ENCODE peak calls at places on chromosome 19, in seven cellular contexts. One of them, this sample, is unnamed. For H3K9me3 and H3K4me1, the result is how much of the 10 kb centered on the place peaks cover.

GRCh38 chr19:41584931-41585330 is 9.0 kb downstream of the CEACAM21 start:
- DNase-seq in HCT116: no peak
- DNase-seq in neural progenitor cell: no peak
- DNase-seq in MM.1S: no peak
- DNase-seq in fibroblast of lung: no peak
- DNase-seq in GM23248: no peak
- DNase-seq in PC-9: no peak
- DNase-seq in this sample: no peak

GRCh38 chr19:13615890-13616289 is 109.6 kb upstream of the CACNA1A start:
- DNase-seq in fibroblast of lung: no peak
- DNase-seq in HCT116: no peak
- DNase-seq in PC-9: no peak
- DNase-seq in MM.1S: no peak
- DNase-seq in GM23248: no peak
- DNase-seq in neural progenitor cell: no peak
- DNase-seq in this sample: peak

GRCh38 chr19:12759686-12760085 is 8.1 kb downstream of the BEST2 start:
- DNase-seq in MM.1S: no peak
- DNase-seq in GM23248: no peak
- DNase-seq in HCT116: no peak
- DNase-seq in neural progenitor cell: no peak
- DNase-seq in fibroblast of lung: no peak
- DNase-seq in PC-9: no peak
- DNase-seq in this sample: no peak

GRCh38 chr19:19860756-19861390 is 4.8 kb upstream of the ZNF253 start:
- DNase-seq in fibroblast of lung: peak
- DNase-seq in MM.1S: peak
- DNase-seq in HCT116: no peak
- DNase-seq in neural progenitor cell: peak
- DNase-seq in GM23248: no peak
- DNase-seq in PC-9: no peak
- DNase-seq in this sample: no peak

GRCh38 chr19:3184847-3185481 is 766 bp upstream of the NCLN start:
- DNase-seq in MM.1S: no peak
- DNase-seq in neural progenitor cell: peak
- DNase-seq in HCT116: no peak
- DNase-seq in GM23248: peak
- DNase-seq in PC-9: peak
- DNase-seq in fibroblast of lung: no peak
- DNase-seq in this sample: no peak

GRCh38 chr19:9785367-9786331 is 17.1 kb upstream of the ZNF846 start:
- DNase-seq in PC-9: peak
- DNase-seq in MM.1S: peak
- DNase-seq in neural progenitor cell: peak
- DNase-seq in GM23248: peak
- DNase-seq in fibroblast of lung: peak
- DNase-seq in HCT116: peak
- DNase-seq in this sample: peak

GRCh38 chr19:55188620-55189019 is 8.5 kb upstream of the SYT5 start:
- DNase-seq in PC-9: no peak
- DNase-seq in fibroblast of lung: no peak
- DNase-seq in MM.1S: no peak
- DNase-seq in GM23248: no peak
- DNase-seq in HCT116: no peak
- DNase-seq in neural progenitor cell: no peak
- DNase-seq in this sample: no peak

GRCh38 chr19:12974301-12975220 is 5.2 kb downstream of the DAND5 start:
- DNase-seq in HCT116: no peak
- DNase-seq in neural progenitor cell: no peak
- DNase-seq in GM23248: peak
- DNase-seq in MM.1S: no peak
- DNase-seq in PC-9: no peak
- DNase-seq in fibroblast of lung: no peak
- DNase-seq in this sample: no peak

GRCh38 chr19:46629546-46630025 is 4.7 kb upstream of the PTGIR start:
- DNase-seq in GM23248: no peak
- DNase-seq in PC-9: no peak
- DNase-seq in fibroblast of lung: no peak
- DNase-seq in MM.1S: no peak
- DNase-seq in neural progenitor cell: no peak
- DNase-seq in HCT116: no peak
- DNase-seq in this sample: no peak

GRCh38 chr19:34347561-34348165 is 17.3 kb upstream of the GPI start:
- DNase-seq in HCT116: no peak
- DNase-seq in neural progenitor cell: no peak
- DNase-seq in fibroblast of lung: no peak
- DNase-seq in GM23248: no peak
- DNase-seq in MM.1S: no peak
- DNase-seq in PC-9: no peak
- DNase-seq in this sample: no peak

GRCh38 chr19:19021115-19021514 is 12.2 kb downstream of the SUGP2 start:
- DNase-seq in GM23248: peak
- DNase-seq in neural progenitor cell: no peak
- DNase-seq in fibroblast of lung: peak
- DNase-seq in PC-9: no peak
- DNase-seq in HCT116: no peak
- DNase-seq in MM.1S: no peak
- DNase-seq in this sample: peak

GRCh38 chr19:3019211-3019854 is 9.7 kb downstream of the TLE2 start:
- DNase-seq in HCT116: no peak
- DNase-seq in GM23248: no peak
- DNase-seq in PC-9: no peak
- DNase-seq in fibroblast of lung: no peak
- DNase-seq in MM.1S: no peak
- DNase-seq in neural progenitor cell: no peak
- DNase-seq in this sample: no peak

GRCh38 chr19:56567274-56568120 is at the start of gene ZNF470:
- DNase-seq in fibroblast of lung: peak
- DNase-seq in PC-9: peak
- DNase-seq in GM23248: peak
- DNase-seq in MM.1S: peak
- DNase-seq in neural progenitor cell: peak
- DNase-seq in HCT116: no peak
- DNase-seq in this sample: peak

GRCh38 chr19:14515501-14516047 is 2.6 kb downstream of the DNAJB1 start:
- DNase-seq in neural progenitor cell: no peak
- DNase-seq in HCT116: no peak
- DNase-seq in MM.1S: no peak
- DNase-seq in PC-9: no peak
- DNase-seq in fibroblast of lung: no peak
- DNase-seq in GM23248: no peak
- DNase-seq in this sample: no peak

GRCh38 chr19:51121257-51121656 is 3.4 kb upstream of the SIGLEC9 start:
- DNase-seq in GM23248: no peak
- DNase-seq in PC-9: no peak
- DNase-seq in HCT116: no peak
- DNase-seq in neural progenitor cell: no peak
- DNase-seq in fibroblast of lung: no peak
- DNase-seq in MM.1S: no peak
- DNase-seq in this sample: no peak

GRCh38 chr19:6020166-6020967 is 42.4 kb upstream of the RANBP3 start:
- DNase-seq in MM.1S: no peak
- DNase-seq in PC-9: no peak
- DNase-seq in HCT116: no peak
- DNase-seq in fibroblast of lung: no peak
- DNase-seq in neural progenitor cell: no peak
- DNase-seq in GM23248: no peak
- DNase-seq in this sample: no peak

GRCh38 chr19:53879145-53880037 is 2.6 kb upstream of the PRKCG start:
- DNase-seq in PC-9: peak
- DNase-seq in neural progenitor cell: peak
- DNase-seq in GM23248: peak
- DNase-seq in fibroblast of lung: peak
- DNase-seq in MM.1S: no peak
- DNase-seq in HCT116: no peak
- DNase-seq in this sample: peak

GRCh38 chr19:7326105-7326877 is 22.4 kb upstream of the ARHGEF18 start:
- DNase-seq in MM.1S: peak
- DNase-seq in GM23248: peak
- DNase-seq in fibroblast of lung: no peak
- DNase-seq in PC-9: no peak
- DNase-seq in neural progenitor cell: peak
- DNase-seq in HCT116: peak
- DNase-seq in this sample: no peak

GRCh38 chr19:15173746-15174404 is 26.9 kb downstream of the NOTCH3 start:
- DNase-seq in neural progenitor cell: no peak
- DNase-seq in GM23248: peak
- DNase-seq in fibroblast of lung: no peak
- DNase-seq in MM.1S: peak
- DNase-seq in PC-9: no peak
- DNase-seq in HCT116: no peak
- DNase-seq in this sample: no peak

GRCh38 chr19:45767410-45767880 is 1.6 kb downstream of the SIX5 start:
- DNase-seq in fibroblast of lung: peak
- DNase-seq in MM.1S: no peak
- DNase-seq in neural progenitor cell: peak
- DNase-seq in HCT116: no peak
- DNase-seq in GM23248: peak
- DNase-seq in PC-9: peak
- DNase-seq in this sample: peak

DNA sequence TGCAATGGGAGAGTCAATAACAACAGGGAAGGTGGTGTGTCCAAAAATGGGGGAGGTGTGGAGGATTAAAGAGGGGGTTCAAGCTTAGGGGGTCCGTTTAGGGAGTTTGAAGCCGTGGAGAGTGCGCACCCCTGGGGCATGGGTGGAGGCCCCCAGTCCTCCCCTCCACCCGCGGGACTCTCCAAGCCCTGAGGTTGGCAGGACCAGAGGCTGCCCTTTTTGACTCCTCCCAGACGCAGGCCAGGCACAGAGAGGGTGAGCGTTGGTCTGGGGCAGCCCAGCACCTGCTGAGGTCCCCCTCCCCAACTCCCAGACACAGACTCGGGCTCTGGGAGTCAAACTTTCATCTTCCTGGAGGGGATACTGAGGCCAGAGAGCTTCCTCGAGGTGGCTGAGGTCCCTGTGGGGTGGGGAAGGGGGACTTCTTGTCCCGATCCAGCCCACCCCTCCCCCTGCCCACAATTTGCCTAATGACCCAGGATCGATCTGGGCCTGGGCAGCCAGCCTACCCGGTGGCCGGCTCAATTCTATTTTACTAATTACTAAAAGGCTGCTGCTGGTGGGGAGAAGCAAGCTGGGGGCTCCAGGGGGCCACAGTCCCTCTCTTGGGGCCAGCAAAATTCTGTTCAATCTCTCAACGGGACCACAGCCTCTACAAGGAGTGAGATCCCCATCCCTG is 2.8 kb upstream of the ONECUT3 start:
- DNase-seq in HCT116: no peak
- DNase-seq in neural progenitor cell: no peak
- DNase-seq in GM23248: no peak
- DNase-seq in MM.1S: no peak
- DNase-seq in fibroblast of lung: no peak
- DNase-seq in PC-9: no peak
- DNase-seq in this sample: no peak
- TF ChIP-seq EZH2 in HCT116: no peak
- TF ChIP-seq EZH2 in neural progenitor cell: no peak
- TF ChIP-seq EZH2 in GM23248: peak
- TF ChIP-seq EZH2 in MM.1S: no peak
- TF ChIP-seq EZH2 in fibroblast of lung: no peak
- TF ChIP-seq EZH2 in PC-9: no peak
- TF ChIP-seq EZH2 in this sample: no peak

GRCh38 chr19:23855676-23856075 is 59.0 kb upstream of the ZNF726 start:
- DNase-seq in GM23248: no peak
- DNase-seq in MM.1S: no peak
- DNase-seq in PC-9: no peak
- DNase-seq in HCT116: no peak
- DNase-seq in fibroblast of lung: no peak
- DNase-seq in neural progenitor cell: no peak
- DNase-seq in this sample: no peak
- H3K9me3 ChIP-seq in GM23248: under half
- H3K9me3 ChIP-seq in MM.1S: under half
- H3K9me3 ChIP-seq in PC-9: under half
- H3K9me3 ChIP-seq in HCT116: under half
- H3K9me3 ChIP-seq in fibroblast of lung: under half
- H3K9me3 ChIP-seq in neural progenitor cell: under half
- H3K9me3 ChIP-seq in this sample: under half

GRCh38 chr19:16327131-16327450 is 2.5 kb downstream of the KLF2 start:
- DNase-seq in PC-9: no peak
- DNase-seq in MM.1S: peak
- DNase-seq in fibroblast of lung: no peak
- DNase-seq in neural progenitor cell: no peak
- DNase-seq in GM23248: peak
- DNase-seq in HCT116: no peak
- DNase-seq in this sample: no peak

GRCh38 chr19:16325671-16326400 is 1.2 kb downstream of the KLF2 start:
- DNase-seq in HCT116: no peak
- DNase-seq in fibroblast of lung: peak
- DNase-seq in PC-9: no peak
- DNase-seq in neural progenitor cell: peak
- DNase-seq in MM.1S: peak
- DNase-seq in GM23248: peak
- DNase-seq in this sample: no peak

GRCh38 chr19:16325161-16325527 is 518 bp downstream of the KLF2 start:
- DNase-seq in fibroblast of lung: no peak
- DNase-seq in MM.1S: peak
- DNase-seq in HCT116: no peak
- DNase-seq in PC-9: no peak
- DNase-seq in neural progenitor cell: peak
- DNase-seq in GM23248: peak
- DNase-seq in this sample: no peak

GRCh38 chr19:16327501-16327900 is 2.9 kb downstream of the KLF2 start:
- DNase-seq in fibroblast of lung: no peak
- DNase-seq in GM23248: peak
- DNase-seq in neural progenitor cell: no peak
- DNase-seq in MM.1S: peak
- DNase-seq in HCT116: no peak
- DNase-seq in PC-9: no peak
- DNase-seq in this sample: no peak

DNA sequence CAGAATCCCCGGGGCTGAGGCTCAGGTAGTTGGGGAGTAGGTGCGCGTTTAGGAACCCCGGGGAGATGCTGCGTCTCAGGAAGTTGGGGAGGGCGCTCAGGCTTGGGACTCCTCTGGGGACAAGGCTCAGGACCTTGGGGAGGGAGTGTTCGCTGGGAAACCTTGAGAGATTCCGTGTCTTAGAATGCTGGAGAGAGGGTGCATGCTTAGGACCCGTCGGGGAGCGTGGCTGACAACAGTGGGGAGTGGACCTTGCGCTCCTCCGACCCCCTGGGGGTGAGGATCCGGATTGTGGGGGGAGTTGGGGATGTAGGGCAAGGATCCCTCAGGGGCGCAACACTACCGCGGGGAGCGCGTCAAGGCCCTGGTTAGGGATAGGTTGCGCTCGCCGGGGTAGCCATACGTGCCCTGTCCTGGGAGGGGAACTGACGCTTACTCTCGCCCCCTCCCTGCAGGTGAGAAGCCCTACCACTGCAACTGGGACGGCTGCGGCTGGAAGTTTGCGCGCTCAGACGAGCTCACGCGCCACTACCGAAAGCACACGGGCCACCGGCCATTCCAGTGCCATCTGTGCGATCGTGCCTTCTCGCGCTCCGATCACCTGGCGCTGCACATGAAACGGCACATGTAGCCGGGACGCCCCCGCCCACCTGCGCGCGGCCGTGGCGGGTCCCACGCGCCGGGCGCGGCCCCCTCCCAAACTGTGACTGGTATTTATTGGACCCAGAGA is 1.9 kb downstream of the KLF2 start:
- DNase-seq in MM.1S: peak
- DNase-seq in fibroblast of lung: peak
- DNase-seq in HCT116: no peak
- DNase-seq in GM23248: peak
- DNase-seq in PC-9: no peak
- DNase-seq in neural progenitor cell: peak
- DNase-seq in this sample: no peak
- H3K4me1 ChIP-seq in MM.1S: under half
- H3K4me1 ChIP-seq in fibroblast of lung: under half
- H3K4me1 ChIP-seq in HCT116: under half
- H3K4me1 ChIP-seq in GM23248: under half
- H3K4me1 ChIP-seq in PC-9: under half
- H3K4me1 ChIP-seq in neural progenitor cell: under half
- H3K4me1 ChIP-seq in this sample: under half

GRCh38 chr19:11418166-11418517 is 972 bp downstream of the RGL3 start:
- DNase-seq in MM.1S: no peak
- DNase-seq in PC-9: no peak
- DNase-seq in HCT116: no peak
- DNase-seq in neural progenitor cell: no peak
- DNase-seq in fibroblast of lung: no peak
- DNase-seq in GM23248: no peak
- DNase-seq in this sample: no peak
- TF ChIP-seq EZH2 in MM.1S: no peak
- TF ChIP-seq EZH2 in PC-9: no peak
- TF ChIP-seq EZH2 in HCT116: no peak
- TF ChIP-seq EZH2 in neural progenitor cell: no peak
- TF ChIP-seq EZH2 in fibroblast of lung: no peak
- TF ChIP-seq EZH2 in GM23248: no peak
- TF ChIP-seq EZH2 in this sample: no peak

This sample was measured in astrocyte.